ENCODE peak calls at places on chromosomes 2 and 18, in six cellular contexts. U is AG04450, C is coronary artery, A is brain microvascular endothelial cell, O is fibroblast of mammary gland, K is A549. G is an unnamed sample.

GRCh38 chr2:148122788-148123187 is 101.9 kb downstream of the MBD5 start:
- DNase-seq in A (peak; percentile 60), K (no peak), C (no peak), O (peak; percentile 90), U (peak; percentile 13), G (no peak)

GRCh38 chr2:171383141-171383540 is 50.6 kb downstream of the METTL8 start:
- DNase-seq in K (no peak), U (no peak), O (peak; percentile 38), C (no peak), A (no peak), G (peak; percentile 23)

GRCh38 chr2:205763708-205764501 is 81.6 kb downstream of the NRP2 start:
- DNase-seq in O (peak; percentile 73), U (peak; percentile 46), A (peak; percentile 94), C (peak; percentile 85), K (peak; percentile 35), G (no peak)

GRCh38 chr2:72613931-72614330 is 211.9 kb downstream of the EXOC6B start:
- DNase-seq in U (no peak), C (no peak), O (no peak), K (no peak), A (no peak), G (no peak)

GRCh38 chr2:157849591-157849990 is 26.5 kb downstream of the ACVR1 start:
- DNase-seq in K (no peak), U (no peak), O (no peak), A (no peak), C (no peak), G (no peak)

GRCh38 chr2:33709986-33710385 is 110.9 kb upstream of the FAM98A start:
- DNase-seq in A (no peak), K (no peak), O (no peak), C (no peak), U (no peak), G (no peak)

GRCh38 chr2:120358734-120359465 is 13.0 kb downstream of the INHBB start:
- DNase-seq in O (no peak), C (no peak), U (no peak), A (no peak), K (no peak), G (no peak)

GRCh38 chr2:185952098-185952497 is 213.5 kb downstream of the FSIP2 start:
- DNase-seq in O (no peak), C (no peak), K (no peak), U (no peak), A (no peak), G (no peak)

GRCh38 chr2:129253461-129253812 is 726.0 kb upstream of the RAB6C start:
- DNase-seq in O (no peak), C (no peak), A (no peak), K (no peak), U (no peak), G (no peak)

GRCh38 chr2:45010706-45011036 is 1.4 kb upstream of the SIX2 start:
- DNase-seq in K (no peak), U (no peak), O (peak; percentile 17), C (no peak), A (no peak), G (no peak)
- H3K4me3 ChIP-seq in K (no peak overlapping the region), U (no peak overlapping the region), O (peak overlapping the region; percentile 62), C (peak overlapping the region; percentile 84), A (peak overlapping the region; percentile 59), G (peak overlapping the region; percentile 59)

DNA sequence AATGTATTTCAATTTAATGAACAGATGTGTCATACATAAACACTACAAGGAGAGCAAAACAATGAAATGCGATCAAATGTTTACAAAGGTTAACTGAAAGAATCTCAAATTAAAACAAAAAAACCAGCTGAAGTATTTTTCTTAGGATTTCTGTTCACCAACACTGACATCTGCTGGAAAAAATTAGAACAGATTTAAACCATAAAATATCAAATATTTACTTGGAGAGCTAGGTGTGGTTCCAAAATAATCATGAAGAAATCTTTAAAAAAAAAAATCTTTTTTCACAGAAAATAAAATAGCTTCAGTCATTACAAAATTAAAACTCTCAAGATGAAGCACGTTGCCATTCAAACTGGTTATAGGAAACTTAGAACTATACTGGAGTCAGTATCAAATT is 13.8 kb downstream of the MMADHC start:
- DNase-seq in O (peak; percentile 24), K (no peak), A (no peak), U (no peak), C (no peak), G (no peak)
- TF ChIP-seq CTCF in O (peak; percentile 26), K (peak; percentile 47), A (peak; percentile 18), U (peak; percentile 50), C (no peak), G (peak; percentile 41)

DNA sequence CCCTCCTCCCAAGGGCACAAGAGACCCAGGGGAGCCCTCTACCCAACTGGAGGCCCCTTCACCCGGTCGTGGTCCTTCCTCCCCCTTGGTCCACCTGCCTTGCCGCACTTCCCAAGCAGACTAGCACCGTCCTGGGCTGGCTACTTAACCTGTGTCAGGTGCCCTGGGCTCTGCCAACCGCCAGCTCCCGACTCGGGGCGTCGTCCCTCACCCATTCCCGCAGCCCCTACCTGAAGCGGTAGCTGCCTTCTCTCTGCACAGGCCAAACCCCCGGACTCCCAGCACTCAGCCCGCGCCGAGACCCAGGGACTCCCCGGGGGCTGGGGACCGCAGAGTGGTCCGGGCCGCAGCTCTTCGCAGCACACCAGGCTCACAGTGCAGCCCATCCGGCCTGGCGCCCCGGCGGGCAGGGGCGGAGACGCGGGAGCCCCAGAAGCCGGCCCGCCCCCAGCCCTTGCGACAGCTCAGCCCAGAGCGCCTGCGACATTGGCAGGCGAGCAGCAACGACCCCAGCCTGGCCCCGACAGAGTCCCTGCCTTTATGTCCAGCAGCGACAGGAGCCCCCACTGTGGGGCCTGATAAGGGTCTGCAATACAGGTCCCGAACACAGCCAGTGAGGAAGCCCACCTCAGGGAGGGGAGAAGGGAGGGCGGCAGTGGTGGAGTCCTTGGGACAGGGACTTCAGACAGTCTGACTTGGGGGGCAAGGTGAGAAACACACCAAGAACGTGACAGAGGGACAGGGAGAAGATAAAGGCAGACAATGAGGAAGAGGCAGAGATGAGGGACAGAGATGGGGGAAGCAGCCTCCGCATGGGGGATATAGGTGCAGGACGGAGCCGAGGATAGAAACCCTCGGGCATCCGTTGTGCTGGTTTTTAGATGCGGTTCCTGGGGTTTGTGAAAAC is 31.0 kb upstream of the TNS1 start:
- DNase-seq in O (no peak), U (no peak), K (no peak), C (peak; percentile 74), A (no peak), G (no peak)
- H3K4me3 ChIP-seq in O (no peak overlapping the region), U (no peak overlapping the region), K (no peak overlapping the region), C (peak overlapping the region; percentile 60), A (no peak overlapping the region), G (no peak overlapping the region)

DNA sequence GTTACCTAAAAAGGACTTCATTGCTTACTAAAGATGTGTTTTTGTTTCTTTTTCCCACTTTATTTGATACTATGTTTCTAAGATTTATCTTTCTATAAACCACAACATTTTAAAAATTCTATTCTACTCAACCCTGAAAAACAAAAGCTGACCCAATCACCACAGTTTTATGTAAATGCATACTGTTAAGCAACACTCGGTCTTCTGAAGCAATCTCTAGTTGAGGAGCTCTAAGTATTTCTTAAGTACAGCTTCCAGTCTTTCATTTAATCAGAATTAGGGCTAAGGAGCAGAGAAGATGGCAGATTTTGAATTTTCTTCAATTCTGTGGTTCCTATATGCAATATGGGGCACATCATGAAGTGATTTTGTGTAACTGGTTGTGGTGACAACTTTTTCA is 72.2 kb upstream of the SLC4A10 start:
- DNase-seq in U (no peak), A (no peak), K (no peak), O (no peak), C (no peak), G (no peak)
- TF ChIP-seq CTCF in U (no peak), A (no peak), K (no peak), O (no peak), C (no peak), G (no peak)

DNA sequence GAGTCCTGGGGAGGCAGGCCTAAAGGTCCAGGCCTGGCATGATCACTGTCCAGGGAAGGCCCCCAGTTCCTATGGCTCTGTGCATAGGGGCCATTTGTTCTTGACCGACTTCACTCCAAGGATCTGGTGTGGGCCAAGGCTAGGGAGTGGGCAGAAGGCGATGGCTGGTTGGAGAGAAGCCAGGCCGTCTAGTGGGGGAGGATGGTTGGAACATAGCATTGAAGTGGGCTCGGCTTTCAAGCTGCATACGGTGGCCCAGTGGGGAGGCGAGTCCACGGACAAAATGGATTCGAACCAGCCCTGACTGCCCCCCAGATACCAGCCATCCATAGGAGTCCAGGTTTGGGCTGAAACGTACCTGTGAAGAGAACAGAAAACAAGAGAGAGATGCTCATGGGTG is 3.6 kb upstream of the MPV17 start:
- DNase-seq in U (no peak), C (no peak), O (no peak), K (no peak), A (no peak), G (no peak)
- H3K4me3 ChIP-seq in U (no peak overlapping the region), C (no peak overlapping the region), O (no peak overlapping the region), K (no peak overlapping the region), A (no peak overlapping the region), G (no peak overlapping the region)

GRCh38 chr18:54509793-54510192 is 81.3 kb upstream of the DYNAP start:
- DNase-seq in K (no peak), U (no peak), A (no peak), O (no peak), C (no peak), G (no peak)

GRCh38 chr18:54503495-54503894 is 87.5 kb upstream of the DYNAP start:
- DNase-seq in C (no peak), U (no peak), O (no peak), K (no peak), A (peak; percentile 2), G (no peak)

DNA sequence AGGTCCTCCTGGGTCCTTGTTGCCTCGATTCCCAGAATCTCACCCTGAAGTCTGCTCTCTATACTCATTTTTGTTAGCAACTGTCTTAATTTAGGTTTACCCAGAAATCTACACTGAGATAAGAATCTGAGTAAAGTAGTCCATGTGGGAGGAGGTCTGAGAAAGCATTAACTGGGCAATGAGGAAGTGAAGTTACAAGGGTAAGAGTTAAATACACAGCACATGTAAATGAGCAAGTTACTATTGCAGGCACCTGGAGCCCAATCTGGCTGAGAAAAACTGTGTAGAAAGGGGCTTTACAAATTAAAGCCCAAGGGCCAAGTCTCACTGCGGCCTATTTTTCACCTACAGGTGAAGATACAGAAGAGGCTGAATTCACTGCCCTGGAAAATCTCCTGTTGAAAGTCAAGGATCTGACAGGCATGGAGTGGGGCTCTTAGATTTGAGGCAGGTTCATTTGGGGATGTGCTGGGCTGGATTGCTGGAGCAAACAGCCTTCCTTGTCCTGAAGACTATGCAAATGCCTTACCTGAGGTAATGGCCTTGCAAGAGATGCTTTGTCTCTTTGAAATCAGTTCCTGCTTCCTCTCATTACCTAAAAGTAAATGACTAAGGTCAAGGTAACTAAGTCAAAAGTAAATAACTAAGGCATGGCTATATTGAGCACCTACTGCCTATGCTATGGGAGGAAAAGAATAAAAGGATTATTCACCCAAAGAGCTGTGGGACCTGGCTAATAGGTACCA is 84.4 kb upstream of the DYNAP start:
- DNase-seq in K (no peak), U (no peak), C (no peak), A (no peak), O (no peak), G (no peak)
- TF ChIP-seq CTCF in K (no peak), U (no peak), C (no peak), A (no peak), O (no peak), G (no peak)

DNA sequence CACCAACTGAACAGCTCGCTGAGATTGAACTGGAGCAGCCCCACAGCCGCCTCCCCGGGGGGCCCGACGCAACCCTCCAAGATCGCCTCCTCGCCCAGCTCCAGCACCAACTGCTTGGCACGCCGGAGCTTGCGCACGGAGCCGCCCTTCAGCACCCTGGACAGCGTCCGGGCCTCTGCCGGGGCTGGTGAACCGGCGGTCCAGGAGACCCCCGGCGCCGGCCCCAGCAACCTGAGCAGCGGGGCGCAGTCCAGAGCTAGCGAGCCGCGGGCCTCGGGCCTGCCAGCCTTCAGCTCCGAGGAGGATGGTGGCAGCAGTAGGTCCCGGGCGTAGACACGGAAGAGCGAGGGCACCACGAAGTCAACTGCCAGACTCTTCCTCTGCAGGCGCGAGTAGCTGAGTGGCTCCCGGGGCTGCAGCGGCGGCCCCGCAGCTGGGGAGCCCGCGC is 1.2 kb downstream of the ALK start:
- DNase-seq in C (no peak), K (peak; percentile 16), U (no peak), A (no peak), O (peak; percentile 18), G (no peak)
- H3K4me3 ChIP-seq in C (peak overlapping the region; percentile 69), K (peak overlapping the region; percentile 47), U (no peak overlapping the region), A (no peak overlapping the region), O (no peak overlapping the region), G (peak overlapping the region; percentile 18)